ENCODE peak calls at places on chromosomes 11 and 22, in seven cellular contexts. Z is GM12891, N is cardiac muscle cell, O is IMR-90, P is ELR, B is NCI-H510A treated with DMSO at 0.1 percent for 48 hours, Q is NCI-H1092 treated with DMSO at 0.1 percent for 48 hours. C is an unnamed sample.

GRCh38 chr11:104663190-104664140 is 234.8 kb downstream of the CASP12 start:
- DNase-seq in Q (no peak), O (peak), N (peak), Z (no peak), B (no peak), P (peak), C (no peak)

GRCh38 chr22:41951898-41952474 is at the start of gene SMIM45:
- DNase-seq in Q (peak), B (no peak), P (no peak), Z (no peak), N (peak), O (no peak), C (no peak)

GRCh38 chr11:88489030-88489429 is 151.5 kb upstream of the CTSC start:
- DNase-seq in O (peak), B (no peak), N (no peak), Q (no peak), P (peak), Z (no peak), C (no peak)

GRCh38 chr22:50308597-50308935 is 1.1 kb upstream of the PLXNB2 start:
- DNase-seq in Z (no peak), Q (no peak), B (no peak), P (peak), N (peak), O (peak), C (no peak)

GRCh38 chr11:36622431-36623136 is 24.5 kb upstream of the RAG2 start:
- DNase-seq in B (no peak), N (peak), O (peak), P (peak), Q (peak), Z (no peak), C (peak)

GRCh38 chr11:2860636-2861035 is 24.9 kb downstream of the CDKN1C start:
- DNase-seq in Q (no peak), P (peak), O (peak), N (peak), B (no peak), Z (no peak), C (peak)

GRCh38 chr22:39994566-39995345 is at the start of gene FAM83F:
- DNase-seq in P (no peak), B (peak), O (no peak), Z (peak), Q (no peak), N (peak), C (peak)

GRCh38 chr11:19625438-19625837 is 87.2 kb upstream of the NAV2 start:
- DNase-seq in P (peak), O (peak), B (no peak), Z (no peak), Q (no peak), N (no peak), C (no peak)

GRCh38 chr11:124174001-124174400 is 9.1 kb upstream of the OR10D3 start:
- DNase-seq in O (peak), Q (peak), P (peak), N (peak), B (peak), Z (no peak), C (peak)

GRCh38 chr11:68682531-68682931 is 1.8 kb upstream of the GAL start:
- DNase-seq in P (no peak), O (peak), B (no peak), Z (no peak), N (no peak), Q (no peak), C (no peak)

GRCh38 chr22:38402204-38402603 is 52.8 kb downstream of the KCNJ4 start:
- DNase-seq in Z (no peak), N (no peak), B (no peak), Q (no peak), P (no peak), O (no peak), C (no peak)

GRCh38 chr11:61968758-61969390 is 1.4 kb upstream of the FTH1 start:
- DNase-seq in B (no peak), Z (no peak), N (no peak), O (no peak), P (no peak), Q (no peak), C (no peak)

GRCh38 chr11:32326522-32326921 is 108.8 kb downstream of the WT1 start:
- DNase-seq in N (peak), Z (no peak), O (no peak), B (no peak), Q (no peak), P (no peak), C (no peak)

GRCh38 chr11:32172771-32173170 is 81.9 kb downstream of the RCN1 start:
- DNase-seq in Q (peak), Z (no peak), O (peak), P (peak), N (peak), B (no peak), C (no peak)

GRCh38 chr11:24587655-24588054 is 90.8 kb downstream of the LUZP2 start:
- DNase-seq in N (peak), B (no peak), Z (no peak), O (peak), Q (no peak), P (no peak), C (no peak)

GRCh38 chr11:71150859-71151258 is 101.5 kb downstream of the SHANK2 start:
- DNase-seq in Z (no peak), N (no peak), Q (no peak), O (no peak), P (no peak), B (no peak), C (no peak)

GRCh38 chr11:117884994-117885393 is 8.5 kb upstream of the FXYD6 start:
- DNase-seq in Q (no peak), B (no peak), Z (no peak), O (peak), N (peak), P (no peak), C (peak)

GRCh38 chr11:15153231-15153630 is 38.5 kb downstream of the INSC start:
- DNase-seq in P (no peak), B (no peak), O (no peak), Z (no peak), Q (no peak), N (no peak), C (no peak)